ENCODE peak calls at places on chromosomes 5 and 9, in six cellular contexts. S, C, M, D, Q and N are unnamed samples.

GRCh38 chr5:72600401-72600981 is 93.3 kb upstream of the ZNF366 start:
- DNase-seq in S (no peak), C (no peak), M (no peak), D (no peak), Q (peak), N (peak)

GRCh38 chr5:65809817-65810531 is 88.0 kb downstream of the NLN start:
- DNase-seq in S (no peak), C (no peak), M (no peak), D (peak), Q (peak), N (no peak)

GRCh38 chr9:109035684-109036423 is 22.6 kb upstream of the CTNNAL1 start:
- DNase-seq in S (no peak), C (no peak), M (no peak), D (no peak), Q (peak), N (no peak)

GRCh38 chr5:54895816-54896341 is 89.5 kb downstream of the ESM1 start:
- DNase-seq in S (no peak), C (peak), M (no peak), D (peak), Q (peak), N (no peak)

GRCh38 chr5:610744-611730 is 1.1 kb upstream of the CEP72 start:
- DNase-seq in S (no peak), C (no peak), M (no peak), D (no peak), Q (no peak), N (no peak)

GRCh38 chr5:16057277-16057676 is 122.3 kb downstream of the MARCHF11 start:
- DNase-seq in S (no peak), C (no peak), M (no peak), D (no peak), Q (peak), N (no peak)

GRCh38 chr5:42015681-42016080 is 90.6 kb downstream of the FBXO4 start:
- DNase-seq in S (no peak), C (no peak), M (no peak), D (no peak), Q (no peak), N (no peak)

GRCh38 chr9:82939451-82939850 is 123.5 kb downstream of the RASEF start:
- DNase-seq in S (no peak), C (no peak), M (no peak), D (no peak), Q (no peak), N (no peak)

GRCh38 chr5:90983148-90983547 is 400.0 kb downstream of the ARRDC3 start:
- DNase-seq in S (no peak), C (no peak), M (no peak), D (no peak), Q (peak), N (no peak)

GRCh38 chr5:72166070-72166979 is 59.0 kb downstream of the MAP1B start:
- DNase-seq in S (no peak), C (no peak), M (no peak), D (peak), Q (no peak), N (no peak)

GRCh38 chr5:128208436-128208835 is 124.9 kb downstream of the SLC12A2 start:
- DNase-seq in S (no peak), C (no peak), M (no peak), D (no peak), Q (no peak), N (no peak)